ENCODE peak calls at places on chromosome 19, in nine cellular contexts. J is BJ, A is astrocyte, C is PC-9, O is cardiac muscle cell, H is AG04449, E is IMR-90, P is tibial artery, S is body of pancreas. X is an unnamed sample.

GRCh38 chr19:42325896-42326771 is 699 bp downstream of the MEGF8 start:
- DNase-seq in J (no peak), A (no peak), C (no peak), O (no peak), H (no peak), E (no peak), P (no peak), S (no peak), X (no peak)

GRCh38 chr19:51777570-51778460 is 16.8 kb downstream of the FPR2 start:
- DNase-seq in J (peak), A (peak), C (peak), O (peak), H (peak), E (peak), P (peak), S (peak), X (peak)

GRCh38 chr19:45418812-45419211 is 4.9 kb downstream of the ERCC1 start:
- DNase-seq in J (no peak), A (no peak), C (no peak), O (no peak), H (no peak), E (no peak), P (no peak), S (no peak), X (no peak)

GRCh38 chr19:29812080-29812880 is 489 bp downstream of the CCNE1 start:
- DNase-seq in J (no peak), A (no peak), C (no peak), O (no peak), H (no peak), E (no peak), P (peak), S (peak), X (no peak)

GRCh38 chr19:677201-677600 is 1.0 kb downstream of the FSTL3 start:
- DNase-seq in J (no peak), A (peak), C (peak), O (peak), H (no peak), E (peak), P (peak), S (peak), X (peak)

GRCh38 chr19:17077447-17078028 is 2.0 kb downstream of the MYO9B start:
- DNase-seq in J (no peak), A (no peak), C (no peak), O (no peak), H (no peak), E (no peak), P (no peak), S (no peak), X (no peak)

GRCh38 chr19:33290956-33291622 is 11.2 kb downstream of the CEBPA start:
- DNase-seq in J (no peak), A (no peak), C (peak), O (no peak), H (no peak), E (no peak), P (no peak), S (no peak), X (no peak)

GRCh38 chr19:43700368-43701015 is 15.4 kb upstream of the IRGC start:
- DNase-seq in J (peak), A (peak), C (peak), O (peak), H (peak), E (peak), P (peak), S (peak), X (peak)

GRCh38 chr19:48719263-48720171 is at the start of gene MAMSTR:
- DNase-seq in J (no peak), A (no peak), C (no peak), O (no peak), H (no peak), E (no peak), P (no peak), S (no peak), X (no peak)

GRCh38 chr19:39297931-39298634 is 1.9 kb downstream of the IFNL1 start:
- DNase-seq in J (no peak), A (no peak), C (no peak), O (no peak), H (no peak), E (no peak), P (peak), S (no peak), X (no peak)

GRCh38 chr19:12064266-12065099 is at the start of gene ZNF844:
- DNase-seq in J (peak), A (peak), C (peak), O (peak), H (no peak), E (peak), P (peak), S (peak), X (peak)

GRCh38 chr19:42216653-42217521 is 590 bp downstream of the DEDD2 start:
- DNase-seq in J (no peak), A (peak), C (peak), O (peak), H (no peak), E (peak), P (peak), S (peak), X (peak)

GRCh38 chr19:2274185-2274711 is 7.7 kb downstream of the PEAK3 start:
- DNase-seq in J (no peak), A (no peak), C (no peak), O (no peak), H (no peak), E (no peak), P (no peak), S (no peak), X (no peak)

GRCh38 chr19:46350029-46350757 is 3.3 kb downstream of the PPP5C start:
- DNase-seq in J (no peak), A (no peak), C (no peak), O (no peak), H (no peak), E (no peak), P (no peak), S (no peak), X (no peak)

GRCh38 chr19:35000647-35001501 is 751 bp downstream of the GRAMD1A start:
- DNase-seq in J (no peak), A (peak), C (no peak), O (peak), H (no peak), E (peak), P (no peak), S (peak), X (peak)

GRCh38 chr19:4678881-4679379 is 8.8 kb upstream of the MYDGF start:
- DNase-seq in J (no peak), A (no peak), C (no peak), O (no peak), H (no peak), E (no peak), P (no peak), S (no peak), X (peak)

GRCh38 chr19:15488489-15489226 is 9.4 kb upstream of the PGLYRP2 start:
- DNase-seq in J (no peak), A (no peak), C (no peak), O (peak), H (no peak), E (no peak), P (no peak), S (no peak), X (no peak)

GRCh38 chr19:35143231-35143715 is at the start of gene FXYD7:
- DNase-seq in J (no peak), A (no peak), C (no peak), O (no peak), H (no peak), E (no peak), P (no peak), S (no peak), X (no peak)

GRCh38 chr19:35868172-35868822 is at the start of gene APLP1:
- DNase-seq in J (no peak), A (peak), C (peak), O (peak), H (no peak), E (no peak), P (peak), S (peak), X (peak)

GRCh38 chr19:31099470-31100190 is 249.6 kb downstream of the TSHZ3 start:
- DNase-seq in J (no peak), A (no peak), C (no peak), O (peak), H (no peak), E (no peak), P (no peak), S (no peak), X (no peak)

GRCh38 chr19:40578442-40578908 is 1.8 kb downstream of the SHKBP1 start:
- DNase-seq in J (no peak), A (peak), C (no peak), O (peak), H (no peak), E (peak), P (no peak), S (no peak), X (no peak)

GRCh38 chr19:42081584-42082258 is 5.8 kb downstream of the ZNF574 start:
- DNase-seq in J (no peak), A (peak), C (no peak), O (peak), H (no peak), E (peak), P (no peak), S (peak), X (peak)

GRCh38 chr19:3723110-3723488 is 14.9 kb downstream of the TJP3 start:
- DNase-seq in J (no peak), A (no peak), C (no peak), O (no peak), H (no peak), E (no peak), P (no peak), S (no peak), X (no peak)

GRCh38 chr19:42199440-42200115 is 17.9 kb downstream of the DEDD2 start:
- DNase-seq in J (no peak), A (no peak), C (no peak), O (no peak), H (no peak), E (no peak), P (no peak), S (no peak), X (no peak)

GRCh38 chr19:50877338-50877737 is 4.1 kb downstream of the KLK2 start:
- DNase-seq in J (no peak), A (no peak), C (no peak), O (no peak), H (no peak), E (no peak), P (no peak), S (no peak), X (no peak)

GRCh38 chr19:38290631-38291147 is 13.4 kb upstream of the C19orf33 start:
- DNase-seq in J (peak), A (peak), C (peak), O (peak), H (peak), E (peak), P (no peak), S (peak), X (peak)

GRCh38 chr19:1929051-1929742 is 11.8 kb upstream of the CSNK1G2 start:
- DNase-seq in J (peak), A (peak), C (peak), O (peak), H (no peak), E (peak), P (peak), S (peak), X (peak)

GRCh38 chr19:48216933-48217332 is 38.8 kb downstream of the CARD8 start:
- DNase-seq in J (no peak), A (no peak), C (no peak), O (no peak), H (no peak), E (no peak), P (no peak), S (no peak), X (no peak)

GRCh38 chr19:46601318-46602224 is at the start of gene CALM3:
- DNase-seq in J (no peak), A (no peak), C (no peak), O (no peak), H (no peak), E (no peak), P (no peak), S (no peak), X (no peak)

GRCh38 chr19:2477732-2478191 is 1.8 kb downstream of the GADD45B start:
- DNase-seq in J (no peak), A (no peak), C (peak), O (peak), H (no peak), E (peak), P (peak), S (no peak), X (no peak)

GRCh38 chr19:2607712-2608601 is 94.5 kb downstream of the GNG7 start:
- DNase-seq in J (no peak), A (no peak), C (no peak), O (no peak), H (no peak), E (no peak), P (no peak), S (no peak), X (no peak)

GRCh38 chr19:16889429-16889882 is 657 bp downstream of the F2RL3 start:
- DNase-seq in J (no peak), A (no peak), C (no peak), O (no peak), H (no peak), E (no peak), P (no peak), S (no peak), X (no peak)

GRCh38 chr19:16620018-16620417 is 8.0 kb downstream of the MED26 start:
- DNase-seq in J (no peak), A (no peak), C (no peak), O (no peak), H (no peak), E (no peak), P (no peak), S (no peak), X (no peak)

GRCh38 chr19:643736-644135 is 4.1 kb downstream of the FGF22 start:
- DNase-seq in J (no peak), A (no peak), C (no peak), O (no peak), H (no peak), E (no peak), P (no peak), S (no peak), X (no peak)

GRCh38 chr19:46546194-46546896 is 50.7 kb upstream of the PNMA8B start:
- DNase-seq in J (no peak), A (peak), C (peak), O (no peak), H (no peak), E (peak), P (no peak), S (peak), X (peak)

GRCh38 chr19:49812997-49813861 is at the start of gene FUZ:
- DNase-seq in J (peak), A (peak), C (peak), O (peak), H (peak), E (peak), P (peak), S (peak), X (peak)
- TF ChIP-seq CTCF in J (peak), A (no peak), C (no peak), O (peak), H (peak), E (peak), P (peak), S (peak), X (peak)

GRCh38 chr19:27972291-27973040 is 1240.5 kb downstream of the UQCRFS1 start:
- DNase-seq in J (peak), A (peak), C (peak), O (peak), H (no peak), E (no peak), P (no peak), S (no peak), X (peak)

GRCh38 chr19:27971071-27971470 is 1241.9 kb downstream of the UQCRFS1 start:
- DNase-seq in J (no peak), A (peak), C (peak), O (peak), H (no peak), E (no peak), P (no peak), S (no peak), X (peak)

GRCh38 chr19:27975419-27976005 is 1237.4 kb downstream of the UQCRFS1 start:
- DNase-seq in J (no peak), A (no peak), C (no peak), O (no peak), H (no peak), E (no peak), P (no peak), S (no peak), X (no peak)

GRCh38 chr19:27971869-27972268 is 1241.1 kb downstream of the UQCRFS1 start:
- DNase-seq in J (no peak), A (no peak), C (no peak), O (no peak), H (no peak), E (no peak), P (no peak), S (no peak), X (no peak)

GRCh38 chr19:27974082-27974513 is 1238.9 kb downstream of the UQCRFS1 start:
- DNase-seq in J (no peak), A (peak), C (no peak), O (peak), H (no peak), E (no peak), P (no peak), S (peak), X (peak)
- TF ChIP-seq CTCF in J (peak), A (peak), C (peak), O (peak), H (no peak), E (peak), P (no peak), S (peak), X (peak)

DNA sequence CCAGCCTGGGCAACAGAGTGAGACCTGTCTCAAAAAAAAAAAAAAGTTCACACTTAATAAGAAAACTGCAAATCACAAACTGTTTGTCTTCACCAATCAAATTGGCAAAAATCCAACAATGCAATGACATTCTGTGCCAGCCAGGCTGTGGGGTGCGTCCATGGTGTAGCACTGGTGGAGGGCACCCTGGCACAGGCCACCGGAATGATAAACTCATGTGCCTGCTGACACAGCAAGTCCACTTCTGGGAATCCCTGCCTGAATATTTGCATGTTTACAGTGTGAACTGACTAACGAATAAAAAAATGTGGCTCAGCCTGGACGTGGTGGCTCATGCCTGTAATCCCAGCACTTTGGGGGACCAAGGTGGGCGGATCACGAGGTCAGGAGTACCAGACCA is 1.6 kb upstream of the LRRC25 start:
- DNase-seq in J (no peak), A (peak), C (peak), O (no peak), H (no peak), E (peak), P (no peak), S (peak), X (no peak)
- TF ChIP-seq CTCF in J (no peak), A (no peak), C (no peak), O (no peak), H (no peak), E (no peak), P (no peak), S (peak), X (no peak)

GRCh38 chr19:10517361-10517759 is at the start of gene S1PR5:
- DNase-seq in J (no peak), A (no peak), C (peak), O (no peak), H (no peak), E (no peak), P (no peak), S (peak), X (no peak)
- TF ChIP-seq CTCF in J (no peak), A (no peak), C (no peak), O (no peak), H (no peak), E (no peak), P (no peak), S (no peak), X (no peak)

GRCh38 chr19:8028951-8029491 is 23.5 kb upstream of the CCL25 start:
- DNase-seq in J (no peak), A (no peak), C (no peak), O (peak), H (no peak), E (peak), P (no peak), S (no peak), X (no peak)
- TF ChIP-seq CTCF in J (no peak), A (no peak), C (no peak), O (no peak), H (no peak), E (no peak), P (no peak), S (no peak), X (no peak)